ENCODE peak calls at places on chromosomes 5 and 9, in four cellular contexts. E is SHP77; F is OCI-LY7; J is stimulated activated naive CD4-positive, alpha-beta T cell. L is an unnamed sample.
A peak's percentile ranks its signal among the peaks of the same experiment; 100 is the strongest.

GRCh38 chr9:134138292-134138691 is 2.4 kb downstream of the WDR5 start:
- DNase-seq in J (no peak), F (no peak), E (no peak), L (no peak)

GRCh38 chr5:40041452-40041851 is 616.7 kb upstream of the DAB2 start:
- DNase-seq in E (no peak), J (no peak), F (no peak), L (no peak)

GRCh38 chr5:81187885-81188284 is 45.2 kb upstream of the CKMT2 start:
- DNase-seq in E (peak; percentile 60), J (no peak), F (no peak), L (peak; percentile 70)

GRCh38 chr9:89890326-89890980 is 285.6 kb downstream of the GADD45G start:
- DNase-seq in F (no peak), J (no peak), E (no peak), L (no peak)

GRCh38 chr9:112861638-112862555 is 28.8 kb downstream of the SLC46A2 start:
- DNase-seq in F (no peak), E (no peak), J (no peak), L (no peak)

GRCh38 chr5:147446528-147446927 is 63.3 kb downstream of the DPYSL3 start:
- DNase-seq in F (no peak), J (no peak), E (no peak), L (no peak)

GRCh38 chr5:142178651-142179050 is 70.1 kb downstream of the NDFIP1 start:
- DNase-seq in E (no peak), F (no peak), J (no peak), L (no peak)

GRCh38 chr9:89881431-89881830 is 276.6 kb downstream of the GADD45G start:
- DNase-seq in E (no peak), J (no peak), F (no peak), L (no peak)

GRCh38 chr9:96615421-96615820 is 4.2 kb downstream of the CDC14B start:
- DNase-seq in E (no peak), J (no peak), F (no peak), L (no peak)

GRCh38 chr9:6959275-6960000 is 201.7 kb downstream of the KDM4C start:
- DNase-seq in E (no peak), J (no peak), F (no peak), L (no peak)

GRCh38 chr5:104444656-104445055 is 882.1 kb upstream of the NUDT12 start:
- DNase-seq in J (no peak), E (no peak), F (no peak), L (no peak)

GRCh38 chr5:43616535-43616934 is 13.6 kb downstream of the NNT start:
- DNase-seq in F (no peak), E (no peak), J (no peak), L (no peak)

GRCh38 chr5:157290156-157290980 is 24.4 kb downstream of the CYFIP2 start:
- DNase-seq in E (no peak), J (no peak), F (no peak), L (no peak)

GRCh38 chr5:27592231-27592630 is 553.8 kb upstream of the CDH9 start:
- DNase-seq in J (no peak), F (no peak), E (no peak), L (no peak)

GRCh38 chr9:32906213-32906612 is 95.2 kb downstream of the APTX start:
- DNase-seq in E (no peak), J (no peak), F (no peak), L (no peak)

GRCh38 chr5:86320266-86320665 is 297.5 kb upstream of the COX7C start:
- DNase-seq in F (no peak), J (no peak), E (no peak), L (no peak)

GRCh38 chr5:160287378-160288051 is 24.8 kb downstream of the CCNJL start:
- DNase-seq in J (no peak), F (no peak), E (peak; percentile 85), L (peak; percentile 33)

GRCh38 chr9:93815677-93816076 is 139.5 kb downstream of the BARX1 start:
- DNase-seq in E (no peak), F (no peak), J (no peak), L (no peak)

GRCh38 chr5:9440517-9440916 is 105.4 kb downstream of the SEMA5A start:
- DNase-seq in J (no peak), F (no peak), E (no peak), L (no peak)

GRCh38 chr5:83145882-83146331 is 68.6 kb downstream of the XRCC4 start:
- DNase-seq in E (no peak), J (no peak), F (no peak), L (no peak)

GRCh38 chr5:72920690-72921089 is 35.2 kb upstream of the FCHO2 start:
- DNase-seq in J (no peak), F (peak; percentile 24), E (no peak), L (peak; percentile 18)

GRCh38 chr9:111678293-111678692 is 16.9 kb downstream of the GNG10 start:
- DNase-seq in F (no peak), J (no peak), E (no peak), L (no peak)

GRCh38 chr5:55072668-55073067 is 29.8 kb upstream of the GZMA start:
- DNase-seq in J (no peak), F (no peak), E (no peak), L (no peak)

GRCh38 chr9:137031904-137032639 is at the start of gene FUT7:
- DNase-seq in J (no peak), F (peak; percentile 51), E (no peak), L (peak; percentile 81)

GRCh38 chr5:69449511-69449910 is 34.6 kb downstream of the MARVELD2 start:
- DNase-seq in J (no peak), F (no peak), E (no peak), L (no peak)

GRCh38 chr5:157747766-157748700 is 4.5 kb downstream of the LSM11 start:
- DNase-seq in J (no peak), E (no peak), F (no peak), L (no peak)

GRCh38 chr5:63961598-63962161 is 565 bp downstream of the HTR1A start:
- DNase-seq in F (no peak), J (no peak), E (no peak), L (no peak)

GRCh38 chr5:38535845-38536244 is 20.6 kb downstream of the LIFR start:
- DNase-seq in J (no peak), F (no peak), E (no peak), L (no peak)

GRCh38 chr5:80659111-80659510 is 4.3 kb upstream of the DHFR start:
- DNase-seq in J (no peak), F (no peak), E (no peak), L (no peak)

GRCh38 chr9:134548618-134549017 is 93.0 kb upstream of the COL5A1 start:
- DNase-seq in F (no peak), E (no peak), J (no peak), L (no peak)

GRCh38 chr9:36194326-36195000 is 3.7 kb downstream of the CLTA start:
- DNase-seq in F (no peak), J (no peak), E (no peak), L (no peak)

GRCh38 chr5:129249891-129250290 is 155.3 kb downstream of the ISOC1 start:
- DNase-seq in E (no peak), J (no peak), F (no peak), L (no peak)

GRCh38 chr9:78595200-78595945 is 298.4 kb downstream of the PSAT1 start:
- DNase-seq in J (no peak), E (no peak), F (no peak), L (no peak)

GRCh38 chr5:170963521-170963920 is 101.7 kb downstream of the RANBP17 start:
- DNase-seq in E (no peak), F (no peak), J (no peak), L (no peak)

GRCh38 chr5:58135571-58136335 is 324.1 kb downstream of the PLK2 start:
- DNase-seq in J (no peak), F (no peak), E (no peak), L (no peak)

GRCh38 chr5:105956456-105957177 is 1714.1 kb downstream of the EFNA5 start:
- DNase-seq in F (no peak), J (no peak), E (no peak), L (no peak)

GRCh38 chr9:130987054-130987453 is 21.9 kb upstream of the LAMC3 start:
- DNase-seq in J (no peak), F (no peak), E (no peak), L (no peak)

L was measured in RPMI8226.